ENCODE peak calls at places on chromosome 13, in five cellular contexts. A, Y, X, S and L are unnamed samples.
A peak's percentile ranks its signal among the peaks of the same experiment; 100 is the strongest.

GRCh38 chr13:98782654-98783053 is 30.2 kb upstream of the SLC15A1 start:
- DNase-seq in X (no peak), S (no peak), A (no peak), Y (no peak), L (no peak)

GRCh38 chr13:94548382-94549240 is 47.3 kb downstream of the TGDS start:
- DNase-seq in Y (no peak), A (no peak), S (peak; percentile 61), X (peak; percentile 84), L (no peak)

GRCh38 chr13:112928958-112929777 is 39.8 kb upstream of the MCF2L start:
- DNase-seq in Y (no peak), X (no peak), S (no peak), A (no peak), L (no peak)

GRCh38 chr13:78061806-78062205 is 143.2 kb upstream of the EDNRB start:
- DNase-seq in X (peak; percentile 10), A (no peak), Y (no peak), S (no peak), L (no peak)

GRCh38 chr13:49062297-49062896 is 86.7 kb downstream of the FNDC3A start:
- DNase-seq in Y (no peak), A (no peak), X (no peak), S (no peak), L (no peak)

GRCh38 chr13:47433461-47434005 is 536.7 kb upstream of the HTR2A start:
- DNase-seq in Y (no peak), X (no peak), S (no peak), A (no peak), L (no peak)

GRCh38 chr13:48571121-48571901 is 38.4 kb upstream of the RCBTB2 start:
- DNase-seq in Y (no peak), S (peak; percentile 36), X (no peak), A (no peak), L (no peak)

GRCh38 chr13:113823771-113824170 is 40.1 kb downstream of the GAS6 start:
- DNase-seq in S (no peak), X (no peak), Y (no peak), A (no peak), L (no peak)

GRCh38 chr13:55403887-55404487 is 1736.7 kb upstream of the PRR20A start:
- DNase-seq in X (no peak), S (no peak), A (no peak), Y (no peak), L (no peak)

GRCh38 chr13:102236341-102236740 is 165.5 kb downstream of the FGF14 start:
- DNase-seq in Y (no peak), X (no peak), S (no peak), A (no peak), L (no peak)

GRCh38 chr13:93224545-93224944 is 2.1 kb upstream of the GPC6 start:
- DNase-seq in A (no peak), X (no peak), S (peak; percentile 41), Y (no peak), L (no peak)

GRCh38 chr13:70353096-70353495 is 244.8 kb upstream of the KLHL1 start:
- DNase-seq in S (no peak), Y (no peak), X (no peak), A (no peak), L (no peak)

GRCh38 chr13:20891768-20892167 is 10.8 kb downstream of the XPO4 start:
- DNase-seq in X (no peak), S (no peak), A (no peak), Y (no peak), L (no peak)

GRCh38 chr13:57823704-57824103 is 192.2 kb downstream of the PCDH17 start:
- DNase-seq in A (no peak), Y (no peak), S (no peak), X (no peak), L (no peak)
- H3K9me3 ChIP-seq in A (peaks cover 9% of the 10 kb centered on the region), Y (no peaks in the 10 kb centered on the region), S (no peaks in the 10 kb centered on the region), X (no peaks in the 10 kb centered on the region), L (no peaks in the 10 kb centered on the region)

GRCh38 chr13:19052931-19053330 is 128.7 kb downstream of the TUBA3C start:
- DNase-seq in Y (no peak), A (no peak), S (no peak), X (no peak), L (no peak)

GRCh38 chr13:19052180-19052579 is 129.4 kb downstream of the TUBA3C start:
- DNase-seq in Y (no peak), A (no peak), X (no peak), S (no peak), L (no peak)

GRCh38 chr13:19053561-19053960 is 128.1 kb downstream of the TUBA3C start:
- DNase-seq in S (no peak), X (no peak), A (no peak), Y (no peak), L (no peak)

GRCh38 chr13:19048381-19048780 is 133.2 kb downstream of the TUBA3C start:
- DNase-seq in A (no peak), X (no peak), Y (no peak), S (no peak), L (no peak)

DNA sequence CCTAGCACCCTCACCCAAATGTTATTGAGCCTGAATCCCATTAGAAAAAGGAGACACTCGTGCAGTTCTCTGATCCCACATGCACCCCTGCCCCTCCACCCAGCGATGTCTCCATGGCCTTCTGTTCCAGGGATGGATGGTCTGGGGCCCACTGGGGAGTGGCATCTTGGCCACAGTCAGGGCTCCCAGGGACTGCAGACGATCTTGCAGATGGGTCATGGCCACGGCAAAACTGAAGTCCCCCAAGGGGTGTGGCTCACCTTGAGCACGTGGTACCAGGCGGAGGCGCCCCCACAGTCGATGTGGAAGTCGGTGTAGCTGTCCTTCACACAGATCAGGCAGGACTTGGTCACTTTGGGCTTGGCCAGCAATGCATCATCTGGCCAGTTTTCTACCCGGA is 130.7 kb downstream of the TUBA3C start:
- DNase-seq in Y (no peak), S (no peak), X (no peak), A (no peak), L (no peak)
- H3K9me3 ChIP-seq in Y (no peaks in the 10 kb centered on the region), S (no peaks in the 10 kb centered on the region), X (no peaks in the 10 kb centered on the region), A (no peaks in the 10 kb centered on the region), L (no peaks in the 10 kb centered on the region)

GRCh38 chr13:62142048-62142447 is 726.4 kb upstream of the PCDH20 start:
- DNase-seq in S (no peak), A (no peak), X (no peak), Y (no peak), L (no peak)
- H3K9me3 ChIP-seq in S (no peaks in the 10 kb centered on the region), A (no peaks in the 10 kb centered on the region), X (no peaks in the 10 kb centered on the region), Y (no peaks in the 10 kb centered on the region), L (no peaks in the 10 kb centered on the region)

DNA sequence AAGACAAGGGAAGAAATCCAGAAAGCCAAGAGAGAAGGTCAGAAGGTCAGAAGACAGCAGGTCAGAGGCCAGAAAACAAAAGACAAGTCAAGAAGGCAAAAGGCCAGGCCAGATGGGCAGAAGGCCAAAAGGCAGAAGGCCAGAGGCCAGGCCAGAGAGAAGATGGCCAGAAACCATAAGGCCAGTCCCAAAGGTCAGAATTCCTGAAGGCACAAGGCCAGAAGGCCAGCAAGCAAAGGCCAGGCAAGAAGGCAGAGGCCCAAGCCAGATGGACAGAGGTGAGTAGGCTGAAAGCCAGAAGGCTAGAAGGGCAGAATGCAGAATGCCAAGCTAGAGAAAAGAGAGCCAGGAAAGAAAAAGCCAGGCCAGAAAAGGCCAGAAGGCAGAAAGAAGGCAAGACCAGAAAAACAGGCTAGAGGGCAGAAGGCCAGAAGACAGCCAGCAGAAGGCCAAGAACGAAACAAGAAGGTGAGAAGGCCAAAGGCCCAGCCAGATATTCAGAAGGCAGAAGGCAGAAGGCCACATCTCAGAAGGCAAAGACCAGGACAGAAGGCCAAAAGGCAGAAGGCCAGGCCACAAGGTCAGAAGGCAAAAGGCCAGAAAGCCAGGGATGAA is 186.3 kb downstream of the TUBA3C start:
- DNase-seq in S (no peak), Y (no peak), X (no peak), A (no peak), L (no peak)
- H3K9me3 ChIP-seq in S (no peaks in the 10 kb centered on the region), Y (no peaks in the 10 kb centered on the region), X (no peaks in the 10 kb centered on the region), A (peaks cover 41% of the 10 kb centered on the region), L (no peaks in the 10 kb centered on the region)

GRCh38 chr13:29187584-29187983 is 367.4 kb downstream of the MTUS2 start:
- DNase-seq in Y (no peak), X (no peak), S (no peak), A (no peak), L (no peak)
- H3K9me3 ChIP-seq in Y (no peaks in the 10 kb centered on the region), X (no peaks in the 10 kb centered on the region), S (no peaks in the 10 kb centered on the region), A (peaks cover 10% of the 10 kb centered on the region), L (no peaks in the 10 kb centered on the region)

DNA sequence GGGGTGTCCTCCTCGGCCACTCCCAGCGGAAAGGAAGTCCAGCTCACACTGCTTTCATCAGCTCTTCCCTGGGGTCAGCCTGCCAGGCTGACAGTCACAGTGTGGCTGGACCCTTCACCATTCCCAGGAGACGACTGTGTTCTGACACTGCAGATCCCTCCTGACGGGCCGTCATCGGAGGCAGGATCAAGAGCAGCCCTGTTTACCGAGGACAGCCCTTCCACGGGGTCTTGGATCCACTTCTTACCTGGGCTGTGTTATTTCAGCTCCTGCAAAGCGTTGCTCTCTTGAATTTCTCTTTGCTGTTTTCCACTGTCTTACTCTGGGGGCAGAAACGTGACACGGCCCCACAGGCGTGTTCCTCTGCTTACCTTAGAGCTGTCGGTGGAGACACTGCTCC is 149.9 kb upstream of the SOX1 start:
- DNase-seq in X (no peak), A (no peak), S (no peak), Y (no peak), L (no peak)
- H3K9me3 ChIP-seq in X (no peaks in the 10 kb centered on the region), A (no peaks in the 10 kb centered on the region), S (no peaks in the 10 kb centered on the region), Y (no peaks in the 10 kb centered on the region), L (no peaks in the 10 kb centered on the region)

GRCh38 chr13:65551208-65551607 is 1678.9 kb downstream of the PCDH9 start:
- DNase-seq in A (no peak), S (no peak), X (no peak), Y (no peak), L (no peak)

GRCh38 chr13:65560936-65561335 is 1669.2 kb downstream of the PCDH9 start:
- DNase-seq in X (no peak), Y (no peak), A (no peak), S (no peak), L (no peak)

GRCh38 chr13:65553328-65553727 is 1676.8 kb downstream of the PCDH9 start:
- DNase-seq in X (no peak), S (no peak), A (no peak), Y (no peak), L (no peak)

DNA sequence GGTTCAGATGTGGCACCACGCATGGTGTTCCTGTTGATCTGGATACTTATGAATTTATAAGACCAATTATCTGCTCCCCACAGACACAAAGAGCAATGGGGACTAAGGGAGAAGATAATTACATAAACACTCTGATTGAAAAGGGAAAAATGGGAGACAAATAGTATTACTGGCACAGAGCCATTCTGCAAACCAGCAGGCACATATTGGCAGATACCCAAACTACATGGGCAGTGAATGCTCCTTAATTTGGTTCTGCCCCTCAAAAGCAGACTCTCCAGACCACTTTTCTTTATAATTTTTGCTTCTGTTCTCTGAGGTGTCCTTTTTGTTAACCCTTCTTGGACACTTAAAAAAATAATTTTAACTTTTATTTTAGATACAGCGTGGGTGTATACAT is 1674.2 kb downstream of the PCDH9 start:
- DNase-seq in X (no peak), Y (no peak), S (no peak), A (no peak), L (no peak)
- H3K9me3 ChIP-seq in X (no peaks in the 10 kb centered on the region), Y (peaks cover 4% of the 10 kb centered on the region), S (no peaks in the 10 kb centered on the region), A (no peaks in the 10 kb centered on the region), L (no peaks in the 10 kb centered on the region)

GRCh38 chr13:41271456-41272285 is 8.3 kb upstream of the MTRF1 start:
- DNase-seq in X (no peak), A (no peak), Y (no peak), S (no peak), L (no peak)
- H3K9me3 ChIP-seq in X (no peaks in the 10 kb centered on the region), A (peaks cover 9% of the 10 kb centered on the region), Y (peaks cover 8% of the 10 kb centered on the region), S (peaks cover 4% of the 10 kb centered on the region), L (peaks cover 5% of the 10 kb centered on the region)